ENCODE peak calls at places on chromosomes 11 and 22, in seven cellular contexts. X is GM12865, T is AG04450, Y is left ventricle myocardium inferior, O is kidney, R is neural progenitor cell, Q is thoracic aorta. A is an unnamed sample.

GRCh38 chr11:72584933-72585597 is 89.2 kb downstream of the PDE2A start:
- DNase-seq in O (peak), X (no peak), T (no peak), R (no peak), Q (no peak), Y (no peak), A (no peak)

GRCh38 chr11:118311518-118311917 is 7.0 kb downstream of the CD3E start:
- DNase-seq in T (no peak), Y (no peak), X (no peak), O (no peak), R (no peak), Q (no peak), A (no peak)

GRCh38 chr11:122796128-122796717 is 42.1 kb upstream of the CRTAM start:
- DNase-seq in O (no peak), X (peak), R (peak), Y (peak), Q (no peak), T (no peak), A (peak)

GRCh38 chr11:65553301-65554001 is 4.7 kb downstream of the LTBP3 start:
- DNase-seq in X (peak), T (no peak), Q (no peak), R (peak), Y (no peak), O (peak), A (no peak)

GRCh38 chr22:25139062-25139461 is 60.6 kb upstream of the CRYBB3 start:
- DNase-seq in X (no peak), Y (peak), Q (no peak), R (no peak), T (no peak), O (no peak), A (no peak)

GRCh38 chr11:19187101-19187500 is 14.7 kb downstream of the CSRP3 start:
- DNase-seq in X (no peak), R (no peak), Y (no peak), Q (no peak), O (no peak), T (no peak), A (peak)

GRCh38 chr11:61917357-61918109 is at the start of gene RAB3IL1:
- DNase-seq in Y (peak), R (peak), Q (no peak), O (peak), T (no peak), X (no peak), A (peak)

GRCh38 chr11:125952973-125953372 is 7.1 kb downstream of the VSIG10L2 start:
- DNase-seq in O (no peak), X (no peak), T (no peak), Y (peak), R (no peak), Q (no peak), A (no peak)

GRCh38 chr11:128551641-128552335 is 35.6 kb downstream of the ETS1 start:
- DNase-seq in T (no peak), Y (no peak), X (peak), Q (no peak), O (no peak), R (no peak), A (no peak)

GRCh38 chr11:15141381-15141780 is 26.7 kb downstream of the INSC start:
- DNase-seq in X (no peak), R (no peak), O (no peak), T (no peak), Q (no peak), Y (no peak), A (no peak)

GRCh38 chr11:56816259-56816658 is 67.8 kb upstream of the OR9G4 start:
- DNase-seq in R (no peak), T (no peak), O (no peak), Y (no peak), X (no peak), Q (no peak), A (no peak)

GRCh38 chr11:15885913-15886698 is 470.2 kb downstream of the SOX6 start:
- DNase-seq in Y (no peak), Q (no peak), T (no peak), X (no peak), O (no peak), R (no peak), A (no peak)

GRCh38 chr11:130071211-130071712 is 1.6 kb downstream of the APLP2 start:
- DNase-seq in Y (no peak), R (no peak), X (no peak), T (no peak), O (no peak), Q (no peak), A (peak)

GRCh38 chr11:120079750-120080610 is 57.9 kb downstream of the TRIM29 start:
- DNase-seq in O (no peak), X (no peak), T (no peak), R (no peak), Q (no peak), Y (peak), A (no peak)
- TF ChIP-seq CTCF in O (peak), X (peak), T (peak), R (peak), Q (peak), Y (peak), A (peak)

DNA sequence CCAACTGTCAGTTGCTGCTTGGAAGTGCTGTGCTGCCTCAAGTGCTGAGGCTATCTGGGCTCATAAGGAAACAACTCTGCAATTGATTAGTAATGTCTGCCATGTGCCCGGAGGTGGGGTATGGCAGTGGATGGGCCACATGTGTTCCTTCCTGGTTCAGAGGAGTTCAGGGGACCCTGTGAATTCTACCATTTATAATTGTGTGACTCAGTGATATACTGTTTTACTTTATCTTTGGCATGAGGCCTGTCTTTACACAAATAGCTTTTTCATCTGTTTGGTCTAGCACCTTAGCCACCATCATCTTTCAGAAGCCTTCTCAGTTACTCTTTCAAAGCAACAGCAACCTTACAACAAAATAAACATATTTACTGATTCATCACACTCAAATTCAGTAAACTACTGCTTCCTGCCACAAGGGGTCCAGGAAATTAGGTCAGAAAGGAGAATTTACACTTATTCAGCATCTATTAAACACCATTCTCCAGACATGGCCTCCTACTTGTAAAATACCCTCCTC is 20.9 kb downstream of the DKK3 start:
- DNase-seq in X (peak), O (no peak), Q (no peak), R (no peak), T (no peak), Y (no peak), A (peak)
- TF ChIP-seq CTCF in X (peak), O (no peak), Q (peak), R (peak), T (peak), Y (peak), A (peak)

DNA sequence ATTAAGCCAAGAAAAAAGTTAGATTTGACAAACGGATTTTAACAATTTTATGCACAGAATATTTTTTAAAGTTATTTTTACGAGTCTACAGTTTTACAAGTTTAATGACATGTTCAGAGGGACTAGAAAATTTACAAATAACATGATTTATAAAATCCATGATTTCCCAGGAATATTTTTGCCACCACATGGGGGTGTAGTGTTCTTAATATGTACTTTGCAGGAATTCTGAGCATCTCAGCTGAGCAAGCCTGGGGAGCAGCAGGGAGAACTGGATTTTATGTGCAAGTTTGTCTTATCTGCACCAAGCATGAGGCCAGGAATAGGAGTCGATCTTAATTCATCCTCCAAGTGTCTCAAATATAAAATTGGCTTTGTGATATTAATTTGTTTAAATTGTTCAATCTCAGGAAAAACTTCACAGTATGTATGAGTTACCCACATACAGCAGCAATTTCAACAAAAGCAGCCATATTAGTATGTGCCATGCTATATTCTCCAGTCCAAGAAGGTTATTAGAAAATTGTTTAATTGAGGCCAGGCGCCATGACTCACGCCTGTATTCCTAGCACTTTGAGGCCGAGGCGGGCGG is 826.3 kb downstream of the DLG2 start:
- DNase-seq in Y (no peak), T (peak), X (no peak), Q (no peak), O (no peak), R (peak), A (peak)
- TF ChIP-seq CTCF in Y (no peak), T (peak), X (no peak), Q (no peak), O (no peak), R (peak), A (peak)

GRCh38 chr11:7534030-7534378 is 20.2 kb downstream of the PPFIBP2 start:
- DNase-seq in X (peak), R (no peak), T (no peak), Y (no peak), Q (no peak), O (no peak), A (no peak)
- TF ChIP-seq CTCF in X (no peak), R (no peak), T (no peak), Y (no peak), Q (no peak), O (no peak), A (no peak)